ENCODE peak calls at places on chromosome 19, in four cellular contexts. O is fibroblast of mammary gland; X is activated naive CD8-positive, alpha-beta T cell treated with anti-CD3 and anti-CD28 coated beads for 36 hours; B is H54. G is an unnamed sample.
A peak's percentile ranks its signal among the peaks of the same experiment; 100 is the strongest.

GRCh38 chr19:49114630-49115363 is 627 bp downstream of the LIN7B start:
- DNase-seq in O (peak; percentile 42), B (no peak), X (peak; percentile 60), G (peak; percentile 50)

GRCh38 chr19:38149597-38149996 is 74.4 kb downstream of the DPF1 start:
- DNase-seq in O (peak; percentile 18), X (no peak), B (no peak), G (peak; percentile 48)

GRCh38 chr19:10976200-10976892 is 15.5 kb downstream of the SMARCA4 start:
- DNase-seq in X (no peak), B (no peak), O (no peak), G (no peak)

GRCh38 chr19:44401108-44401786 is at the start of gene ZNF285:
- DNase-seq in B (no peak), X (peak; percentile 91), O (peak; percentile 98), G (peak; percentile 91)

GRCh38 chr19:15869109-15869555 is 28.7 kb downstream of the CYP4F2 start:
- DNase-seq in B (peak; percentile 79), X (peak; percentile 10), O (peak; percentile 29), G (no peak)

GRCh38 chr19:21482863-21483276 is 22.5 kb upstream of the ZNF429 start:
- DNase-seq in X (peak; percentile 71), B (peak; percentile 56), O (peak; percentile 48), G (peak; percentile 2)

GRCh38 chr19:10389863-10390262 is 9.5 kb upstream of the TYK2 start:
- DNase-seq in B (no peak), O (no peak), X (peak; percentile 20), G (no peak)

GRCh38 chr19:30320916-30321315 is 51.3 kb upstream of the ZNF536 start:
- DNase-seq in X (no peak), O (no peak), B (no peak), G (no peak)

GRCh38 chr19:10624585-10624984 is 768 bp upstream of the SLC44A2 start:
- DNase-seq in O (no peak), B (no peak), X (no peak), G (no peak)

GRCh38 chr19:18379803-18380747 is 5.9 kb upstream of the GDF15 start:
- DNase-seq in X (no peak), B (peak; percentile 81), O (peak; percentile 98), G (peak; percentile 30)

GRCh38 chr19:17125052-17125727 is 49.6 kb downstream of the MYO9B start:
- DNase-seq in B (no peak), X (no peak), O (no peak), G (no peak)

GRCh38 chr19:29583196-29584006 is 22.7 kb upstream of the POP4 start:
- DNase-seq in X (peak; percentile 20), O (peak; percentile 44), B (peak; percentile 73), G (no peak)

GRCh38 chr19:10246511-10246910 is 5.5 kb upstream of the MRPL4 start:
- DNase-seq in O (no peak), B (no peak), X (no peak), G (no peak)

GRCh38 chr19:7605490-7606222 is 10.0 kb downstream of the CAMSAP3 start:
- DNase-seq in B (peak; percentile 90), O (peak; percentile 26), X (peak; percentile 55), G (peak; percentile 35)

GRCh38 chr19:36141039-36141914 is 1.4 kb downstream of the CAPNS1 start:
- DNase-seq in B (peak; percentile 87), O (peak; percentile 79), X (peak; percentile 87), G (peak; percentile 72)

GRCh38 chr19:46859637-46860124 is 1.1 kb upstream of the ARHGAP35 start:
- DNase-seq in O (peak; percentile 89), X (no peak), B (no peak), G (peak; percentile 68)

GRCh38 chr19:19371056-19371455 is 34.4 kb upstream of the GATAD2A start:
- DNase-seq in X (no peak), O (no peak), B (no peak), G (no peak)

G was measured in amniotic epithelial cell.